ENCODE peak calls at places on chromosome 19, in eight cellular contexts. I, N, F, S, B, G, V and Y are unnamed samples. For H3K27me3, the result is how much of the 10 kb centered on the place peaks cover.

GRCh38 chr19:16012552-16012951 is 63.7 kb upstream of the TPM4 start:
- DNase-seq in I (no peak), N (no peak), F (no peak), S (no peak), B (no peak), G (no peak), V (no peak), Y (no peak)

GRCh38 chr19:53906211-53907192 is 2.6 kb upstream of the CACNG7 start:
- DNase-seq in I (no peak), N (peak), F (no peak), S (no peak), B (peak), G (no peak), V (no peak), Y (no peak)

GRCh38 chr19:3499738-3500428 is 591 bp downstream of the DOHH start:
- DNase-seq in I (no peak), N (peak), F (no peak), S (no peak), B (peak), G (no peak), V (peak), Y (no peak)

GRCh38 chr19:42132030-42132628 is at the start of gene POU2F2:
- DNase-seq in I (peak), N (peak), F (no peak), S (no peak), B (peak), G (no peak), V (no peak), Y (peak)

GRCh38 chr19:49506575-49507105 is 5.8 kb upstream of the FCGRT start:
- DNase-seq in I (no peak), N (no peak), F (no peak), S (no peak), B (peak), G (no peak), V (peak), Y (no peak)

GRCh38 chr19:14629557-14629956 is 45.1 kb downstream of the ADGRE3 start:
- DNase-seq in I (no peak), N (no peak), F (no peak), S (no peak), B (no peak), G (no peak), V (peak), Y (no peak)

GRCh38 chr19:29525901-29526729 is at the start of gene VSTM2B:
- DNase-seq in I (no peak), N (no peak), F (no peak), S (no peak), B (peak), G (no peak), V (no peak), Y (no peak)

GRCh38 chr19:55095260-55096060 is 19.8 kb downstream of the EPS8L1 start:
- DNase-seq in I (no peak), N (no peak), F (no peak), S (no peak), B (peak), G (no peak), V (no peak), Y (no peak)

GRCh38 chr19:54017266-54017665 is 25.8 kb downstream of the CACNG6 start:
- DNase-seq in I (no peak), N (no peak), F (no peak), S (no peak), B (peak), G (no peak), V (peak), Y (no peak)

GRCh38 chr19:35987571-35987896 is 7.5 kb upstream of the SDHAF1 start:
- DNase-seq in I (no peak), N (no peak), F (no peak), S (no peak), B (no peak), G (no peak), V (no peak), Y (no peak)

GRCh38 chr19:13599681-13600080 is 93.4 kb upstream of the CACNA1A start:
- DNase-seq in I (no peak), N (no peak), F (no peak), S (no peak), B (no peak), G (no peak), V (no peak), Y (no peak)

GRCh38 chr19:55261671-55262126 is 2.9 kb upstream of the PPP6R1 start:
- DNase-seq in I (no peak), N (no peak), F (no peak), S (no peak), B (peak), G (no peak), V (no peak), Y (no peak)

GRCh38 chr19:6216996-6217751 is 62.6 kb downstream of the MLLT1 start:
- DNase-seq in I (peak), N (peak), F (peak), S (no peak), B (peak), G (no peak), V (no peak), Y (no peak)

GRCh38 chr19:32651729-32652140 is 23.2 kb downstream of the ANKRD27 start:
- DNase-seq in I (no peak), N (no peak), F (peak), S (no peak), B (peak), G (no peak), V (no peak), Y (no peak)

GRCh38 chr19:51097166-51097736 is 11.0 kb downstream of the CTU1 start:
- DNase-seq in I (no peak), N (peak), F (no peak), S (no peak), B (peak), G (peak), V (peak), Y (peak)

GRCh38 chr19:36041831-36042230 is 9.2 kb upstream of the CLIP3 start:
- DNase-seq in I (no peak), N (no peak), F (no peak), S (peak), B (peak), G (no peak), V (peak), Y (no peak)

GRCh38 chr19:49073514-49074378 is 1.2 kb upstream of the KCNA7 start:
- DNase-seq in I (no peak), N (no peak), F (no peak), S (no peak), B (peak), G (no peak), V (peak), Y (no peak)

GRCh38 chr19:30656520-30657100 is 284.4 kb downstream of the ZNF536 start:
- DNase-seq in I (no peak), N (no peak), F (no peak), S (no peak), B (no peak), G (no peak), V (no peak), Y (no peak)

GRCh38 chr19:54684537-54684936 is 21.8 kb downstream of the LILRB4 start:
- DNase-seq in I (no peak), N (no peak), F (no peak), S (no peak), B (peak), G (no peak), V (peak), Y (no peak)

GRCh38 chr19:52602931-52603330 is 32.8 kb downstream of the ZNF701 start:
- DNase-seq in I (no peak), N (no peak), F (no peak), S (no peak), B (no peak), G (no peak), V (peak), Y (no peak)

GRCh38 chr19:15124572-15125231 is 17.5 kb downstream of the SYDE1 start:
- DNase-seq in I (no peak), N (peak), F (no peak), S (no peak), B (peak), G (no peak), V (peak), Y (no peak)

GRCh38 chr19:32653626-32653968 is 21.4 kb downstream of the ANKRD27 start:
- DNase-seq in I (no peak), N (no peak), F (no peak), S (no peak), B (no peak), G (no peak), V (no peak), Y (no peak)

GRCh38 chr19:330503-330902 is 14.1 kb downstream of the MIER2 start:
- DNase-seq in I (no peak), N (no peak), F (no peak), S (no peak), B (no peak), G (no peak), V (no peak), Y (no peak)

GRCh38 chr19:5046339-5047039 is 77.6 kb downstream of the KDM4B start:
- DNase-seq in I (peak), N (peak), F (no peak), S (no peak), B (no peak), G (no peak), V (peak), Y (peak)

GRCh38 chr19:5049561-5049960 is 80.6 kb downstream of the KDM4B start:
- DNase-seq in I (no peak), N (no peak), F (no peak), S (no peak), B (no peak), G (no peak), V (no peak), Y (no peak)

GRCh38 chr19:5048727-5049553 is 80.0 kb downstream of the KDM4B start:
- DNase-seq in I (peak), N (peak), F (no peak), S (no peak), B (no peak), G (no peak), V (no peak), Y (no peak)

GRCh38 chr19:5047251-5047935 is 78.5 kb downstream of the KDM4B start:
- DNase-seq in I (no peak), N (no peak), F (no peak), S (no peak), B (no peak), G (no peak), V (no peak), Y (no peak)

GRCh38 chr19:5048091-5048726 is 79.3 kb downstream of the KDM4B start:
- DNase-seq in I (peak), N (peak), F (peak), S (no peak), B (peak), G (no peak), V (peak), Y (peak)
- H3K4me3 ChIP-seq in I (peak), N (no peak), F (no peak), S (no peak), B (no peak), G (peak), V (no peak), Y (peak)

GRCh38 chr19:40507892-40508291 is 41.1 kb downstream of the SPTBN4 start:
- DNase-seq in I (no peak), N (no peak), F (no peak), S (no peak), B (peak), G (no peak), V (no peak), Y (no peak)
- H3K27me3 ChIP-seq in I (under half), N (under half), F (under half), S (under half), B (under half), G (under half), V (under half), Y (under half)

GRCh38 chr19:19732579-19733501 is at the start of gene ZNF14:
- DNase-seq in I (peak), N (peak), F (peak), S (peak), B (peak), G (peak), V (peak), Y (peak)
- TF ChIP-seq CTCF in I (no peak), N (no peak), F (no peak), S (peak), B (no peak), G (no peak), V (peak), Y (no peak)

GRCh38 chr19:45385392-45386221 is 15.2 kb upstream of the ERCC2 start:
- DNase-seq in I (no peak), N (no peak), F (no peak), S (no peak), B (peak), G (no peak), V (no peak), Y (no peak)
- H3K4me3 ChIP-seq in I (no peak), N (no peak), F (peak), S (no peak), B (peak), G (no peak), V (no peak), Y (no peak)

GRCh38 chr19:7729211-7729610 is 2.7 kb downstream of the CLEC4G start:
- DNase-seq in I (no peak), N (no peak), F (no peak), S (no peak), B (peak), G (no peak), V (no peak), Y (no peak)
- H3K27me3 ChIP-seq in I (half or more), N (under half), F (under half), S (under half), B (half or more), G (half or more), V (under half), Y (half or more)